ENCODE peak calls at places on chromosomes 2 and 18, in six cellular contexts. U is left ventricle myocardium inferior; P is OCI-LY7; F is colonic mucosa; H is adrenal gland; Y is CD8-positive, alpha-beta memory T cell. O is an unnamed sample. For H3K4me1, the result is how much of the 10 kb centered on the place peaks cover.

GRCh38 chr2:236608710-236609109 is 39.1 kb downstream of the ACKR3 start:
- DNase-seq in U (no peak), P (no peak), F (no peak), H (no peak), Y (no peak), O (no peak)

GRCh38 chr2:15836942-15837610 is 103.3 kb upstream of the MYCN start:
- DNase-seq in U (no peak), P (no peak), F (no peak), H (no peak), Y (no peak), O (no peak)

GRCh38 chr18:11052800-11053199 is 96.6 kb downstream of the PIEZO2 start:
- DNase-seq in U (no peak), P (no peak), F (no peak), H (no peak), Y (no peak), O (no peak)

GRCh38 chr2:10220516-10221391 is 82.0 kb upstream of the HPCAL1 start:
- DNase-seq in U (no peak), P (no peak), F (no peak), H (no peak), Y (no peak), O (no peak)

GRCh38 chr2:99153921-99154604 is 679 bp downstream of the TSGA10 start:
- DNase-seq in U (no peak), P (no peak), F (no peak), H (no peak), Y (no peak), O (no peak)

GRCh38 chr18:75455249-75456183 is 28.0 kb upstream of the SMIM21 start:
- DNase-seq in U (peak), P (no peak), F (no peak), H (no peak), Y (no peak), O (peak)

GRCh38 chr2:240820014-240820606 is at the start of gene KIF1A:
- DNase-seq in U (peak), P (no peak), F (no peak), H (peak), Y (no peak), O (peak)

GRCh38 chr2:44844651-44845270 is 96.7 kb upstream of the SIX3 start:
- DNase-seq in U (no peak), P (no peak), F (no peak), H (no peak), Y (no peak), O (no peak)

GRCh38 chr2:240881913-240882312 is 13.3 kb downstream of the AGXT start:
- DNase-seq in U (no peak), P (no peak), F (no peak), H (no peak), Y (peak), O (no peak)

GRCh38 chr18:47075098-47075883 is 39.9 kb upstream of the ELOA2 start:
- DNase-seq in U (no peak), P (no peak), F (peak), H (no peak), Y (no peak), O (no peak)

GRCh38 chr2:227785293-227785692 is 28.3 kb upstream of the CCL20 start:
- DNase-seq in U (no peak), P (no peak), F (no peak), H (no peak), Y (no peak), O (no peak)

GRCh38 chr2:188291617-188292445 is at the start of gene GULP1:
- DNase-seq in U (peak), P (no peak), F (peak), H (peak), Y (no peak), O (peak)

GRCh38 chr2:168798076-168798887 is 4.2 kb upstream of the NOSTRIN start:
- DNase-seq in U (peak), P (no peak), F (peak), H (peak), Y (no peak), O (peak)

GRCh38 chr2:230423851-230424458 is 8.0 kb downstream of the SP100 start:
- DNase-seq in U (no peak), P (no peak), F (no peak), H (no peak), Y (no peak), O (no peak)

GRCh38 chr18:75824661-75825060 is 397.2 kb upstream of the SMIM21 start:
- DNase-seq in U (no peak), P (no peak), F (no peak), H (no peak), Y (no peak), O (no peak)

GRCh38 chr2:233414777-233415570 is 60.7 kb downstream of the DGKD start:
- DNase-seq in U (no peak), P (no peak), F (peak), H (peak), Y (no peak), O (no peak)

GRCh38 chr2:40403233-40403841 is 48.6 kb downstream of the SLC8A1 start:
- DNase-seq in U (no peak), P (no peak), F (no peak), H (no peak), Y (no peak), O (no peak)

GRCh38 chr2:953408-953807 is 2.8 kb downstream of the SNTG2 start:
- DNase-seq in U (no peak), P (no peak), F (no peak), H (no peak), Y (no peak), O (no peak)

GRCh38 chr2:165952600-165953210 is 871 bp downstream of the TTC21B start:
- DNase-seq in U (no peak), P (peak), F (no peak), H (no peak), Y (no peak), O (no peak)

GRCh38 chr18:57353137-57353939 is 981 bp downstream of the ST8SIA3 start:
- DNase-seq in U (no peak), P (no peak), F (no peak), H (peak), Y (no peak), O (no peak)

GRCh38 chr2:74671479-74671878 is 17.4 kb downstream of the SEMA4F start:
- DNase-seq in U (no peak), P (no peak), F (no peak), H (no peak), Y (no peak), O (no peak)

GRCh38 chr2:9629222-9630000 is 1.4 kb downstream of the YWHAQ start:
- DNase-seq in U (no peak), P (no peak), F (no peak), H (no peak), Y (no peak), O (no peak)

GRCh38 chr2:216214768-216215167 is 105.6 kb downstream of the XRCC5 start:
- DNase-seq in U (no peak), P (no peak), F (no peak), H (no peak), Y (no peak), O (no peak)

GRCh38 chr18:11747731-11748130 is 58.7 kb downstream of the GNAL start:
- DNase-seq in U (no peak), P (no peak), F (no peak), H (no peak), Y (no peak), O (no peak)

GRCh38 chr2:240432430-240432819 is 3.0 kb upstream of the GPC1 start:
- DNase-seq in U (peak), P (no peak), F (no peak), H (peak), Y (no peak), O (peak)

GRCh38 chr2:239802101-239802649 is 223.0 kb downstream of the NDUFA10 start:
- DNase-seq in U (no peak), P (no peak), F (no peak), H (no peak), Y (no peak), O (no peak)

GRCh38 chr2:209946539-209946938 is 55.9 kb upstream of the RPE start:
- DNase-seq in U (no peak), P (no peak), F (no peak), H (no peak), Y (no peak), O (no peak)

GRCh38 chr2:68771211-68771721 is 36.7 kb downstream of the ARHGAP25 start:
- DNase-seq in U (no peak), P (no peak), F (no peak), H (no peak), Y (no peak), O (no peak)

GRCh38 chr2:118837621-118838020 is 9.8 kb downstream of the EN1 start:
- DNase-seq in U (no peak), P (no peak), F (no peak), H (no peak), Y (no peak), O (no peak)

GRCh38 chr2:188765522-188765921 is 208.7 kb upstream of the COL3A1 start:
- DNase-seq in U (no peak), P (peak), F (no peak), H (no peak), Y (no peak), O (no peak)

GRCh38 chr2:150266931-150267330 is 220.5 kb downstream of the RND3 start:
- DNase-seq in U (no peak), P (no peak), F (no peak), H (no peak), Y (no peak), O (no peak)

GRCh38 chr2:192729369-192729768 is 534.6 kb upstream of the TMEFF2 start:
- DNase-seq in U (no peak), P (no peak), F (no peak), H (no peak), Y (no peak), O (no peak)

GRCh38 chr2:215895330-215895729 is 118.0 kb downstream of the MREG start:
- DNase-seq in U (no peak), P (no peak), F (no peak), H (no peak), Y (no peak), O (no peak)

GRCh38 chr2:50556934-50557575 is 474.9 kb downstream of the NRXN1 start:
- DNase-seq in U (no peak), P (no peak), F (no peak), H (no peak), Y (no peak), O (no peak)

GRCh38 chr2:200747668-200748618 is 63.8 kb upstream of the BZW1 start:
- DNase-seq in U (no peak), P (no peak), F (peak), H (peak), Y (no peak), O (no peak)

GRCh38 chr18:25457196-25457595 is 105.2 kb upstream of the ZNF521 start:
- DNase-seq in U (no peak), P (no peak), F (no peak), H (no peak), Y (no peak), O (no peak)

GRCh38 chr18:8153887-8154583 is 455.2 kb upstream of the RAB12 start:
- DNase-seq in U (no peak), P (no peak), F (no peak), H (no peak), Y (no peak), O (no peak)

GRCh38 chr18:55549474-55550104 is 38.4 kb downstream of the TCF4 start:
- DNase-seq in U (no peak), P (no peak), F (no peak), H (no peak), Y (no peak), O (no peak)
- H3K4me1 ChIP-seq in U (under half), P (under half), F (under half), H (under half), Y (under half), O (under half)

GRCh38 chr2:170305711-170306110 is 127.8 kb downstream of the MYO3B start:
- DNase-seq in U (no peak), P (no peak), F (peak), H (no peak), Y (no peak), O (no peak)
- H3K27ac ChIP-seq in U (no peak), P (no peak), F (no peak), H (no peak), Y (no peak), O (no peak)

GRCh38 chr2:105764059-105764458 is 19.3 kb downstream of the NCK2 start:
- DNase-seq in U (no peak), P (no peak), F (no peak), H (no peak), Y (no peak), O (no peak)
- H3K4me1 ChIP-seq in U (under half), P (under half), F (under half), H (under half), Y (half or more), O (under half)

DNA sequence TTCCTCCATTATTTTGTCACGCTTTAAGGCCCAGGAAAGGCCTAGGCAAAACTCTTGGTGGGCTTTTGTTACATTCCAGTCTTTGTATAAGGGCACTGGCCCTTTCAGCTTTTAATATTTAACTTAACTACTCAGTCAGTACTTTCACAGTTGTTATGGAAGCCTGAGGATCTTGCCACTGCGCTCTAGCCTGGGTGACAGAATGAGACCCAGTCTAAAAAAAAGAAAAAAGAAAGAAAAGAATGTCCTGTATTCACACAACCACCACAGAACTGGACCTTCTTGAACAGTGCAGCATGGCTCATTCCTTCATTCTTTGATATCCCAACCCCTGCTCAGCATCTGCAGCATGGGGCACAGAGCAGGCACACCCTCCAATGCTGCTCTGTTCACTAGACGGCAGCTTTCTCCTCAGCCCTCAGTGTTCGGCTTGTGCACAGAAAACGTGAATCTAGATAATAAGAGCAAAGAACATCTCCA is 93.4 kb upstream of the MSH2 start:
- DNase-seq in U (no peak), P (no peak), F (no peak), H (no peak), Y (no peak), O (no peak)
- H3K27ac ChIP-seq in U (peak), P (no peak), F (peak), H (no peak), Y (no peak), O (peak)

GRCh38 chr2:224217233-224217961 is 178.3 kb upstream of the SERPINE2 start:
- DNase-seq in U (no peak), P (no peak), F (no peak), H (no peak), Y (no peak), O (no peak)

GRCh38 chr2:224221455-224221913 is 180.4 kb downstream of the FAM124B start:
- DNase-seq in U (no peak), P (no peak), F (no peak), H (no peak), Y (no peak), O (no peak)

GRCh38 chr2:224219781-224220180 is 180.7 kb upstream of the SERPINE2 start:
- DNase-seq in U (no peak), P (no peak), F (no peak), H (no peak), Y (no peak), O (no peak)

GRCh38 chr2:224220581-224221255 is 181.2 kb downstream of the FAM124B start:
- DNase-seq in U (no peak), P (no peak), F (no peak), H (no peak), Y (no peak), O (no peak)

DNA sequence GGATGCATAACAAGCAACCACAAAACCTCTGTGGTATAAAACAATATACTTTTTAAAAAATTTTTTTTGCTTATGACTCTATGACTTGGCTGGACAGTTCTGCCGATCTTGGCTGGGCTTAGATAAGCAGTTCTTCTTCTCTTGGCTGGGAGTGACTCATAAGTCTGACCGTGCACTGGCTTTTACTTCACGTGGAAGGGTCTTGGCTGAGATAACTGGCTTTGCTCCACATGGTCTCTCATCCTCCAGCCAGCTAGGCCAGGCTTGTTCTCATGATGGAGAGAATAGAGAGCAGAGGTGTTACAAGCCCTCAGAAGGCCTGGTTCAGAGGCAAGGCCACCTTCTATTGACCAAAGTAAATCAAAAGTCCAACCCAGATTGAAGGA is 178.9 kb upstream of the SERPINE2 start:
- DNase-seq in U (no peak), P (no peak), F (no peak), H (no peak), Y (no peak), O (peak)
- H3K4me1 ChIP-seq in U (under half), P (under half), F (under half), H (under half), Y (under half), O (under half)

GRCh38 chr2:54430649-54431048 is 25.5 kb upstream of the SPTBN1 start:
- DNase-seq in U (no peak), P (no peak), F (no peak), H (no peak), Y (no peak), O (peak)

GRCh38 chr2:54432181-54433020 is 23.7 kb upstream of the SPTBN1 start:
- DNase-seq in U (no peak), P (no peak), F (no peak), H (no peak), Y (no peak), O (no peak)

GRCh38 chr2:54428401-54428800 is 27.7 kb upstream of the SPTBN1 start:
- DNase-seq in U (peak), P (no peak), F (no peak), H (no peak), Y (no peak), O (peak)

GRCh38 chr2:54429055-54429454 is 27.1 kb upstream of the SPTBN1 start:
- DNase-seq in U (no peak), P (no peak), F (no peak), H (no peak), Y (no peak), O (no peak)

GRCh38 chr2:54429811-54430600 is 26.1 kb upstream of the SPTBN1 start:
- DNase-seq in U (no peak), P (peak), F (no peak), H (no peak), Y (peak), O (peak)
- H3K27ac ChIP-seq in U (peak), P (no peak), F (no peak), H (peak), Y (no peak), O (peak)

DNA sequence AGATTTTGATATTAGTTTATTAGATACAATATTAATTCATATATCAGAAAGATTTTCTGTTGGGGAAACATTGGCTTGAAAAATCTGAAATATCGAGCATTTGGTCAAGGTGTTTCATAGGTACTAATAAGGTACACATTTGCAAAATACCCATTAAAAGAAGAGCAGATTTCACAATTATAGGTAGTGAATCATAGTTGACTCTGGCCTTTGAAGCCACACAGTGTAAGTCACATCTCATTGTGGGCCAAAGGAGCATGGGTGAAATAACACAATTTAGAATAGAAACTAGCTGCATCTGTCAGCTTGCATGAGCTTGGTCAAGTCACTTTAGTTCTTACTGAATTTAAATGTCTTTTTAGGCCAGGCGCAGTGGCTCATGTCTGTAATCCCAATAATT is 4.9 kb downstream of the KDM3A start:
- DNase-seq in U (no peak), P (no peak), F (no peak), H (no peak), Y (no peak), O (no peak)
- H3K4me1 ChIP-seq in U (half or more), P (under half), F (under half), H (under half), Y (half or more), O (under half)

DNA sequence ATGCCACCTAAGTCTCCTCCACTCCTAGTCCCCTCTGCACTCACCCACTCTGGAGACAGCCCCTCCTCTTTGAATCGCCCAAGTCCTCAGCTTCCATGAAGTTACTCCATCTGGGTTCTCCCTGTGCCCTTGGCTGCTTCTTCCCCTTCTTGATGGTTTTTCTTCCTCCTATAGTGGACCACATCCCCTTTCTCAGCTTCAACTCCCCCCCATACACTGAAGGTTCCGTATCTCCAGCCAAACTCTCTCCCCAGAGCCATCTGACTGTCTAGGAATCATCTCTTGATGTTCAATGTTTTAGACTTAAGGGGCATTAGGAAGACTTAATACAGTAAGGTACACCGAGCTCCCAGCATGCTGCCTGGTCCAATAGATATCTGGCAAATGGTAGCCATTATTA is 39.6 kb downstream of the EMX1 start:
- DNase-seq in U (no peak), P (no peak), F (no peak), H (no peak), Y (no peak), O (no peak)
- H3K27ac ChIP-seq in U (no peak), P (no peak), F (no peak), H (no peak), Y (no peak), O (no peak)

GRCh38 chr2:7012141-7012809 is 95.1 kb downstream of the RNF144A start:
- DNase-seq in U (no peak), P (no peak), F (no peak), H (no peak), Y (no peak), O (no peak)
- H3K4me1 ChIP-seq in U (half or more), P (under half), F (under half), H (half or more), Y (under half), O (under half)

O was measured in right cardiac atrium.